ENCODE peak calls at places on chromosomes 13 and 19, in seven cellular contexts. Q is gastrocnemius medialis, O is fibroblast of pulmonary artery, J is Calu3, D is breast epithelium, U is activated B cell treated with CpG ODN at 0.5 μM for 24 hours, E is PC-3. P is an unnamed sample.

GRCh38 chr13:64278493-64278892 is 2862.8 kb upstream of the PCDH20 start:
- DNase-seq in Q (no peak), O (peak), J (no peak), D (no peak), U (no peak), E (peak), P (peak)

GRCh38 chr19:16660763-16661479 is at the start of gene TMEM38A:
- DNase-seq in Q (peak), O (no peak), J (peak), D (peak), U (peak), E (peak), P (no peak)

GRCh38 chr13:73672492-73672891 is 461.7 kb downstream of the KLF12 start:
- DNase-seq in Q (no peak), O (no peak), J (no peak), D (no peak), U (no peak), E (peak), P (no peak)

GRCh38 chr19:50922316-50922853 is 11.2 kb upstream of the KLK4 start:
- DNase-seq in Q (peak), O (peak), J (peak), D (peak), U (peak), E (peak), P (peak)

GRCh38 chr13:29505950-29506349 is 89.5 kb downstream of the SLC7A1 start:
- DNase-seq in Q (no peak), O (no peak), J (no peak), D (no peak), U (no peak), E (no peak), P (no peak)

GRCh38 chr13:99256709-99257108 is 1.5 kb downstream of the GPR18 start:
- DNase-seq in Q (no peak), O (peak), J (no peak), D (no peak), U (no peak), E (no peak), P (no peak)

GRCh38 chr13:27035892-27036235 is 135.7 kb downstream of the USP12 start:
- DNase-seq in Q (no peak), O (peak), J (peak), D (no peak), U (no peak), E (peak), P (no peak)

GRCh38 chr13:89163081-89163480 is 1491.9 kb downstream of the SLITRK5 start:
- DNase-seq in Q (no peak), O (no peak), J (no peak), D (no peak), U (no peak), E (no peak), P (no peak)

GRCh38 chr19:45125975-45126493 is 33.1 kb downstream of the PPP1R37 start:
- DNase-seq in Q (peak), O (peak), J (peak), D (peak), U (peak), E (peak), P (no peak)

GRCh38 chr19:4181053-4181508 is 1.3 kb downstream of the SIRT6 start:
- DNase-seq in Q (no peak), O (no peak), J (no peak), D (no peak), U (no peak), E (no peak), P (no peak)

GRCh38 chr19:55640577-55641375 is at the start of gene ZNF580:
- DNase-seq in Q (no peak), O (peak), J (peak), D (peak), U (peak), E (peak), P (no peak)

GRCh38 chr13:101127741-101128353 is 288.5 kb downstream of the NALCN start:
- DNase-seq in Q (no peak), O (peak), J (no peak), D (no peak), U (no peak), E (peak), P (no peak)

GRCh38 chr13:100203696-100204367 is 114.9 kb downstream of the PCCA start:
- DNase-seq in Q (no peak), O (peak), J (no peak), D (no peak), U (no peak), E (peak), P (peak)

GRCh38 chr13:32454886-32455593 is 27.1 kb upstream of the N4BP2L1 start:
- DNase-seq in Q (no peak), O (no peak), J (no peak), D (no peak), U (no peak), E (no peak), P (no peak)

GRCh38 chr19:39172700-39173501 is 23.9 kb upstream of the NCCRP1 start:
- DNase-seq in Q (no peak), O (no peak), J (no peak), D (no peak), U (no peak), E (no peak), P (no peak)

GRCh38 chr13:114177245-114178010 is 1.6 kb upstream of the CFAP97D2 start:
- DNase-seq in Q (no peak), O (no peak), J (no peak), D (no peak), U (no peak), E (no peak), P (no peak)

GRCh38 chr13:114310961-114311360 is 3.3 kb upstream of the CHAMP1 start:
- DNase-seq in Q (no peak), O (no peak), J (no peak), D (no peak), U (no peak), E (no peak), P (no peak)

GRCh38 chr13:114077121-114077937 is 55.1 kb downstream of the RASA3 start:
- DNase-seq in Q (no peak), O (no peak), J (no peak), D (no peak), U (no peak), E (no peak), P (no peak)

GRCh38 chr19:53158119-53158656 is 665 bp downstream of the ZNF347 start:
- DNase-seq in Q (no peak), O (peak), J (no peak), D (peak), U (peak), E (peak), P (no peak)

GRCh38 chr13:95204231-95204765 is 97.0 kb downstream of the ABCC4 start:
- DNase-seq in Q (no peak), O (no peak), J (no peak), D (no peak), U (no peak), E (no peak), P (no peak)

GRCh38 chr19:7153008-7153407 is 83.5 kb downstream of the ZNF557 start:
- DNase-seq in Q (no peak), O (no peak), J (no peak), D (no peak), U (no peak), E (no peak), P (no peak)

GRCh38 chr13:113584870-113585671 is 518 bp downstream of the TFDP1 start:
- DNase-seq in Q (no peak), O (no peak), J (peak), D (no peak), U (peak), E (peak), P (no peak)

GRCh38 chr19:47035127-47035494 is 13.3 kb downstream of the TMEM160 start:
- DNase-seq in Q (no peak), O (no peak), J (no peak), D (no peak), U (no peak), E (peak), P (no peak)

GRCh38 chr13:40341501-40341900 is 324.9 kb downstream of the FOXO1 start:
- DNase-seq in Q (no peak), O (no peak), J (no peak), D (no peak), U (no peak), E (no peak), P (no peak)

GRCh38 chr19:46297700-46298476 is 1.0 kb downstream of the HIF3A start:
- DNase-seq in Q (peak), O (peak), J (no peak), D (peak), U (no peak), E (no peak), P (no peak)

GRCh38 chr13:59203855-59204254 is 959.9 kb downstream of the DIAPH3 start:
- DNase-seq in Q (no peak), O (peak), J (no peak), D (no peak), U (no peak), E (no peak), P (no peak)

GRCh38 chr19:4878491-4878968 is 11.1 kb upstream of the PLIN3 start:
- DNase-seq in Q (no peak), O (no peak), J (no peak), D (peak), U (no peak), E (no peak), P (no peak)

GRCh38 chr19:48210005-48210404 is 39.5 kb downstream of the ZSWIM9 start:
- DNase-seq in Q (no peak), O (peak), J (no peak), D (no peak), U (no peak), E (no peak), P (no peak)

GRCh38 chr19:48203227-48203793 is 32.8 kb downstream of the ZSWIM9 start:
- DNase-seq in Q (no peak), O (no peak), J (no peak), D (no peak), U (no peak), E (no peak), P (no peak)

GRCh38 chr19:48206402-48207093 is 36.1 kb downstream of the ZSWIM9 start:
- DNase-seq in Q (no peak), O (no peak), J (no peak), D (no peak), U (no peak), E (no peak), P (no peak)

DNA sequence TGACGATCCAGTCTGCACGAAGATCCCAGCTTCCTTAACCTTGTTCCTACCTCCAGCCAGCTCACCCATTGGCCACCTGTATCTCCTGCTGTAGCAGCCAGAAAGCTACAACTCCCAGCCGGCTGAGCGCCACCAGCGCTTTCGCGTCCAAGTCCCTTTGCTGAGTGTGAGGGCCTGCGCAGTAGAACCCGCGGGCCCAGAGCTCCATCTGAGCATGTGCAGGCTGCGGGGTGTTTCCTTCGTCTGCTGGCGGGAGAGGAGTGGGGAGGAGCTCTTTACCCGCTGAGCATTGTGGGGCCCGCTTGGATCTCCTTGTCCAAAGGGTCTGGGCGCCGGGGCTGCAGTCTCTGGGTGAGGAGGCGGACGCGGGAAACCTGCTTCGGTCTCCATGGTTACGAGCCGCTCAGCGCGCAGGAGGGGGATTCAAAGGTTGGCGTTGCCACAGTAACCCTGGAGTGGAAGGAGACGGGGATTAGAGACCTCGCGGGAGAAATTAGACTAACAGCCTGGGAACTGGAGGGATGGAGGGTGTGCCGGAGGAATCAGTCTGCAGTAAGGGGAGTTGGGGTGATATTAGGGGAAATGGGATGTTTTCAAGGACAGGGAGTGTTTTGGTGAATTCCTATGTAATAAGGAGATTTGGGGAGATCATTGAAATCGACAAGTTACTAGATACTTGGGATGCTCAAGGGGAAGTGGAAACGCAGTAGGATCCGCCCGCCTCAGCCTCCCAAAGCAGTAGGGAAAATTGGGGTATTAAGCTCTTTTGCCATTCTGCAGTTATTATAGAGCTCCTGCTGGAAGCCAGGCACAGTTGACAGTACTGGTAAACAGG is 33.5 kb downstream of the ZSWIM9 start:
- DNase-seq in Q (peak), O (peak), J (peak), D (peak), U (peak), E (peak), P (peak)
- TF ChIP-seq CTCF in Q (no peak), O (no peak), J (no peak), D (no peak), U (no peak), E (no peak), P (peak)

DNA sequence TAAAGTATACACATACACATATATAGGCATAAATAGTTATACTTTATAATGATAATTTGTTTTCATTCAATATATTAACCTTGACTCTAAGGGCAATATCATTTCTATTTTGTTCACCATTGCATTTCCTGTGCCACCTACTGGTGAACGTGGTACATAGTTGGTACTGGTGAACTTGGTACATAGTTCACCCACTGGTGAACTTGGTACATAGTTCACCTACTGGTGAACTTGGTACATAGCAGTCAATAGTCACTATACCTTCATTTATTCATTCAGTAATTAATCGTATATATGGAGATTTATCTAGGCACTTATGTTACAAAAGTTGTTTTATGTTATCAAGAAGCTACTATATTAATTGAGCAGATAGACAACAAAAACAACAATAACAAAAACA is 172.6 kb upstream of the ATXN8OS start:
- DNase-seq in Q (no peak), O (no peak), J (no peak), D (no peak), U (no peak), E (peak), P (no peak)
- TF ChIP-seq CTCF in Q (no peak), O (no peak), J (no peak), D (no peak), U (no peak), E (peak), P (no peak)

GRCh38 chr13:62084728-62085127 is 669.1 kb upstream of the PCDH20 start:
- DNase-seq in Q (no peak), O (no peak), J (no peak), D (no peak), U (no peak), E (no peak), P (no peak)

GRCh38 chr13:62088155-62088554 is 672.5 kb upstream of the PCDH20 start:
- DNase-seq in Q (no peak), O (no peak), J (no peak), D (no peak), U (no peak), E (no peak), P (no peak)

GRCh38 chr13:62085832-62086231 is 670.2 kb upstream of the PCDH20 start:
- DNase-seq in Q (no peak), O (no peak), J (no peak), D (no peak), U (no peak), E (no peak), P (no peak)

GRCh38 chr13:62085337-62085736 is 669.7 kb upstream of the PCDH20 start:
- DNase-seq in Q (no peak), O (no peak), J (no peak), D (no peak), U (no peak), E (no peak), P (no peak)
- TF ChIP-seq CTCF in Q (no peak), O (no peak), J (no peak), D (no peak), U (no peak), E (no peak), P (no peak)

GRCh38 chr13:49443689-49444516 is at the start of the genes CAB39L and SETDB2:
- DNase-seq in Q (peak), O (peak), J (peak), D (peak), U (peak), E (peak), P (peak)
- TF ChIP-seq CTCF in Q (peak), O (peak), J (no peak), D (peak), U (no peak), E (no peak), P (peak)